ENCODE peak calls at places on chromosomes 11 and 22, in eight cellular contexts. G, D, J, K, L, F, N and M are unnamed samples.
A peak's percentile ranks its signal among the peaks of the same experiment; 100 is the strongest.

GRCh38 chr11:46899501-46900025 is 18.8 kb downstream of the LRP4 start:
- DNase-seq in G (no peak), F (no peak), D (no peak), K (no peak), N (no peak), L (no peak), J (no peak), M (no peak)

GRCh38 chr11:121892131-121892681 is 223.8 kb downstream of the BLID start:
- DNase-seq in D (peak; percentile 93), K (peak; percentile 42), L (no peak), G (no peak), J (peak; percentile 27), N (no peak), F (no peak), M (peak; percentile 65)

GRCh38 chr11:7204778-7205177 is 46.9 kb upstream of the SYT9 start:
- DNase-seq in L (no peak), F (no peak), N (no peak), G (no peak), D (peak; percentile 72), J (no peak), K (no peak), M (no peak)

GRCh38 chr11:73869234-73869949 is 7.3 kb downstream of the COA4 start:
- DNase-seq in D (no peak), L (no peak), F (peak; percentile 49), N (no peak), K (no peak), J (peak; percentile 81), G (no peak), M (no peak)

GRCh38 chr11:124538019-124538418 is 5.4 kb downstream of the OR8B12 start:
- DNase-seq in D (peak; percentile 94), N (no peak), F (peak; percentile 26), L (no peak), G (no peak), J (peak; percentile 24), K (no peak), M (peak; percentile 31)

GRCh38 chr11:116932182-116932581 is 94.8 kb upstream of the APOA1 start:
- DNase-seq in G (no peak), K (no peak), L (no peak), F (no peak), J (no peak), D (no peak), N (no peak), M (no peak)

GRCh38 chr11:95268386-95268785 is 37.4 kb upstream of the SESN3 start:
- DNase-seq in J (no peak), G (no peak), D (no peak), K (no peak), N (no peak), L (no peak), F (no peak), M (no peak)

GRCh38 chr11:4125141-4125540 is 30.5 kb downstream of the RRM1 start:
- DNase-seq in G (no peak), K (no peak), F (no peak), J (no peak), L (no peak), N (no peak), D (peak; percentile 33), M (no peak)

GRCh38 chr11:80958966-80959365 is 1518.1 kb upstream of the TENM4 start:
- DNase-seq in G (no peak), N (no peak), L (no peak), D (no peak), K (no peak), F (no peak), J (no peak), M (no peak)

GRCh38 chr22:27723150-27723549 is 78.4 kb downstream of the MN1 start:
- DNase-seq in K (no peak), N (no peak), D (no peak), G (no peak), F (no peak), L (no peak), J (no peak), M (no peak)

GRCh38 chr11:43222215-43222614 is 89.6 kb upstream of the API5 start:
- DNase-seq in L (no peak), F (no peak), K (no peak), J (no peak), D (no peak), N (no peak), G (no peak), M (no peak)

GRCh38 chr11:77470504-77470903 is 3.4 kb downstream of the PAK1 start:
- DNase-seq in N (no peak), F (no peak), L (no peak), J (no peak), G (no peak), K (no peak), D (no peak), M (no peak)

GRCh38 chr22:48952256-48953102 is 875.2 kb downstream of the BRD1 start:
- DNase-seq in F (no peak), K (no peak), L (no peak), D (no peak), N (peak; percentile 60), J (no peak), G (peak; percentile 27), M (no peak)

GRCh38 chr11:118574636-118575035 is 2.4 kb downstream of the ARCN1 start:
- DNase-seq in F (no peak), N (no peak), G (no peak), J (no peak), D (no peak), K (no peak), L (no peak), M (no peak)

GRCh38 chr22:38467438-38467903 is 425 bp upstream of the KDELR3 start:
- DNase-seq in K (peak; percentile 27), N (no peak), D (no peak), G (peak; percentile 81), J (no peak), F (no peak), L (no peak), M (no peak)

GRCh38 chr22:19663286-19663815 is 51.0 kb upstream of the SEPTIN5 start:
- DNase-seq in L (no peak), J (peak; percentile 86), F (no peak), D (peak; percentile 76), G (no peak), N (no peak), K (peak; percentile 54), M (peak; percentile 80)

GRCh38 chr11:64007160-64007628 is 21.0 kb downstream of the OTUB1 start:
- DNase-seq in L (no peak), K (no peak), J (peak; percentile 49), N (no peak), D (peak; percentile 10), G (peak; percentile 88), F (peak; percentile 63), M (no peak)

GRCh38 chr11:78138694-78139421 is 568 bp downstream of the ALG8 start:
- DNase-seq in K (no peak), D (peak; percentile 19), L (peak; percentile 4), N (no peak), G (peak; percentile 49), F (peak; percentile 50), J (peak; percentile 18), M (no peak)

GRCh38 chr22:49569286-49570031 is 258.2 kb downstream of the BRD1 start:
- DNase-seq in J (no peak), K (no peak), D (no peak), G (peak; percentile 57), N (peak; percentile 64), F (no peak), L (no peak), M (no peak)

GRCh38 chr11:46050652-46051051 is 70.6 kb downstream of the PHF21A start:
- DNase-seq in N (no peak), D (peak; percentile 13), F (no peak), K (no peak), L (no peak), G (no peak), J (no peak), M (no peak)

GRCh38 chr22:46422896-46423295 is 87.4 kb downstream of the TRMU start:
- DNase-seq in K (no peak), J (peak; percentile 12), F (no peak), L (no peak), G (no peak), D (no peak), N (no peak), M (no peak)

GRCh38 chr11:117081908-117082307 is 16.3 kb downstream of the SIK3 start:
- DNase-seq in G (no peak), L (no peak), D (no peak), J (no peak), N (no peak), F (no peak), K (no peak), M (no peak)

GRCh38 chr11:64294665-64295289 is 3.7 kb downstream of the KCNK4 start:
- DNase-seq in N (no peak), K (no peak), L (no peak), F (no peak), J (no peak), D (no peak), G (no peak), M (no peak)

GRCh38 chr22:22094921-22095320 is 112.3 kb upstream of the TOP3B start:
- DNase-seq in G (no peak), J (no peak), L (no peak), N (no peak), F (no peak), D (no peak), K (no peak), M (no peak)

GRCh38 chr22:22099194-22099486 is 116.6 kb upstream of the TOP3B start:
- DNase-seq in J (no peak), N (no peak), K (no peak), D (no peak), G (no peak), L (no peak), F (no peak), M (no peak)

GRCh38 chr22:22098457-22099193 is 116.0 kb upstream of the TOP3B start:
- DNase-seq in F (no peak), L (no peak), G (no peak), K (no peak), D (no peak), N (no peak), J (no peak), M (no peak)

GRCh38 chr22:22099833-22100812 is 117.5 kb upstream of the TOP3B start:
- DNase-seq in F (no peak), L (peak; percentile 35), G (peak; percentile 52), K (no peak), N (no peak), J (no peak), D (peak; percentile 24), M (no peak)

GRCh38 chr22:22097727-22098228 is 115.2 kb upstream of the TOP3B start:
- DNase-seq in D (no peak), G (no peak), J (no peak), K (no peak), L (no peak), N (no peak), F (no peak), M (no peak)
- H3K4me3 ChIP-seq in D (no peak overlapping the region), G (no peak overlapping the region), J (no peak overlapping the region), K (no peak overlapping the region), L (no peak overlapping the region), N (no peak overlapping the region), F (no peak overlapping the region), M (no peak overlapping the region)

GRCh38 chr22:23539135-23539838 is 40.8 kb downstream of the IGLL1 start:
- DNase-seq in J (peak; percentile 87), K (peak; percentile 68), L (peak; percentile 81), D (peak; percentile 87), F (peak; percentile 88), G (peak; percentile 73), N (no peak), M (peak; percentile 84)
- H3K4me3 ChIP-seq in J (no peak overlapping the region), K (no peak overlapping the region), L (peak overlapping the region; percentile 27), D (no peak overlapping the region), F (peak overlapping the region; percentile 31), G (no peak overlapping the region), N (peak overlapping the region; percentile 53), M (peak overlapping the region; percentile 16)

GRCh38 chr11:83725718-83726117 is 439.6 kb upstream of the CCDC90B start:
- DNase-seq in K (no peak), L (no peak), D (no peak), G (no peak), J (no peak), N (no peak), F (no peak), M (no peak)
- H3K4me3 ChIP-seq in K (no peak overlapping the region), L (no peak overlapping the region), D (no peak overlapping the region), G (no peak overlapping the region), J (no peak overlapping the region), N (peak overlapping the region; percentile 66), F (no peak overlapping the region), M (no peak overlapping the region)

GRCh38 chr11:114340311-114341131 is 44.3 kb downstream of the NNMT start:
- DNase-seq in F (peak; percentile 85), L (peak; percentile 51), D (peak; percentile 87), J (peak; percentile 54), N (no peak), K (peak; percentile 39), G (peak; percentile 36), M (peak; percentile 69)
- H3K4me3 ChIP-seq in F (no peak overlapping the region), L (peak overlapping the region; percentile 6), D (peak overlapping the region; percentile 4), J (no peak overlapping the region), N (peak overlapping the region; percentile 56), K (peak overlapping the region; percentile 52), G (no peak overlapping the region), M (no peak overlapping the region)